ENCODE peak calls at places on chromosomes 3 and 15, in six cellular contexts. One of them, this sample, is unnamed.

GRCh38 chr15:63492541-63493077 is 11.8 kb upstream of the USP3 start:
- DNase-seq in CD8-positive, alpha-beta T cell: no peak
- DNase-seq in heart right ventricle: no peak
- DNase-seq in endodermal cell: no peak
- DNase-seq in psoas muscle: no peak
- DNase-seq in ascending aorta: no peak
- DNase-seq in this sample: no peak

GRCh38 chr15:68697711-68698690 is 119.2 kb downstream of the CORO2B start:
- DNase-seq in CD8-positive, alpha-beta T cell: no peak
- DNase-seq in heart right ventricle: no peak
- DNase-seq in endodermal cell: no peak
- DNase-seq in psoas muscle: no peak
- DNase-seq in ascending aorta: no peak
- DNase-seq in this sample: no peak

GRCh38 chr3:141644931-141645330 is 93.2 kb upstream of the RNF7 start:
- DNase-seq in CD8-positive, alpha-beta T cell: peak; percentile 32
- DNase-seq in heart right ventricle: peak; percentile 69
- DNase-seq in endodermal cell: peak; percentile 97
- DNase-seq in psoas muscle: peak; percentile 82
- DNase-seq in ascending aorta: peak; percentile 86
- DNase-seq in this sample: no peak

GRCh38 chr15:39640665-39641064 is 59.8 kb downstream of the THBS1 start:
- DNase-seq in CD8-positive, alpha-beta T cell: no peak
- DNase-seq in heart right ventricle: no peak
- DNase-seq in endodermal cell: no peak
- DNase-seq in psoas muscle: no peak
- DNase-seq in ascending aorta: no peak
- DNase-seq in this sample: no peak

GRCh38 chr3:11655188-11655928 is 11.6 kb upstream of the VGLL4 start:
- DNase-seq in CD8-positive, alpha-beta T cell: no peak
- DNase-seq in heart right ventricle: no peak
- DNase-seq in endodermal cell: peak; percentile 76
- DNase-seq in psoas muscle: no peak
- DNase-seq in ascending aorta: no peak
- DNase-seq in this sample: no peak

GRCh38 chr3:146093928-146094327 is 67.1 kb downstream of the PLOD2 start:
- DNase-seq in CD8-positive, alpha-beta T cell: no peak
- DNase-seq in heart right ventricle: no peak
- DNase-seq in endodermal cell: no peak
- DNase-seq in psoas muscle: no peak
- DNase-seq in ascending aorta: no peak
- DNase-seq in this sample: no peak

GRCh38 chr3:138188013-138188352 is 882 bp downstream of the ARMC8 start:
- DNase-seq in CD8-positive, alpha-beta T cell: no peak
- DNase-seq in heart right ventricle: no peak
- DNase-seq in endodermal cell: no peak
- DNase-seq in psoas muscle: no peak
- DNase-seq in ascending aorta: peak; percentile 74
- DNase-seq in this sample: no peak

GRCh38 chr15:58224068-58224467 is 85.9 kb downstream of the AQP9 start:
- DNase-seq in CD8-positive, alpha-beta T cell: no peak
- DNase-seq in heart right ventricle: peak; percentile 14
- DNase-seq in endodermal cell: no peak
- DNase-seq in psoas muscle: peak; percentile 70
- DNase-seq in ascending aorta: no peak
- DNase-seq in this sample: peak; percentile 19

GRCh38 chr3:147130461-147130860 is 275.9 kb downstream of the ZIC4 start:
- DNase-seq in CD8-positive, alpha-beta T cell: no peak
- DNase-seq in heart right ventricle: no peak
- DNase-seq in endodermal cell: no peak
- DNase-seq in psoas muscle: no peak
- DNase-seq in ascending aorta: no peak
- DNase-seq in this sample: no peak

GRCh38 chr3:37946531-37946889 is 44.1 kb upstream of the VILL start:
- DNase-seq in CD8-positive, alpha-beta T cell: no peak
- DNase-seq in heart right ventricle: no peak
- DNase-seq in endodermal cell: peak; percentile 39
- DNase-seq in psoas muscle: no peak
- DNase-seq in ascending aorta: no peak
- DNase-seq in this sample: no peak
- H3K27ac ChIP-seq in CD8-positive, alpha-beta T cell: no peak overlapping the region
- H3K27ac ChIP-seq in heart right ventricle: peak overlapping the region; percentile 46
- H3K27ac ChIP-seq in endodermal cell: peak overlapping the region; percentile 75
- H3K27ac ChIP-seq in psoas muscle: no peak overlapping the region
- H3K27ac ChIP-seq in ascending aorta: peak overlapping the region; percentile 61
- H3K27ac ChIP-seq in this sample: no peak overlapping the region

GRCh38 chr3:126209741-126210140 is 29.4 kb upstream of the ALDH1L1 start:
- DNase-seq in CD8-positive, alpha-beta T cell: no peak
- DNase-seq in heart right ventricle: no peak
- DNase-seq in endodermal cell: no peak
- DNase-seq in psoas muscle: no peak
- DNase-seq in ascending aorta: no peak
- DNase-seq in this sample: no peak
- H3K27ac ChIP-seq in CD8-positive, alpha-beta T cell: no peak overlapping the region
- H3K27ac ChIP-seq in heart right ventricle: no peak overlapping the region
- H3K27ac ChIP-seq in endodermal cell: no peak overlapping the region
- H3K27ac ChIP-seq in psoas muscle: no peak overlapping the region
- H3K27ac ChIP-seq in ascending aorta: peak overlapping the region; percentile 87
- H3K27ac ChIP-seq in this sample: no peak overlapping the region

GRCh38 chr3:8237893-8238292 is 263.7 kb upstream of the LMCD1 start:
- DNase-seq in CD8-positive, alpha-beta T cell: no peak
- DNase-seq in heart right ventricle: no peak
- DNase-seq in endodermal cell: no peak
- DNase-seq in psoas muscle: no peak
- DNase-seq in ascending aorta: no peak
- DNase-seq in this sample: no peak

GRCh38 chr3:8239095-8239494 is 262.5 kb upstream of the LMCD1 start:
- DNase-seq in CD8-positive, alpha-beta T cell: no peak
- DNase-seq in heart right ventricle: no peak
- DNase-seq in endodermal cell: no peak
- DNase-seq in psoas muscle: no peak
- DNase-seq in ascending aorta: no peak
- DNase-seq in this sample: no peak

GRCh38 chr3:8238434-8238833 is 263.2 kb upstream of the LMCD1 start:
- DNase-seq in CD8-positive, alpha-beta T cell: no peak
- DNase-seq in heart right ventricle: no peak
- DNase-seq in endodermal cell: no peak
- DNase-seq in psoas muscle: no peak
- DNase-seq in ascending aorta: no peak
- DNase-seq in this sample: no peak

GRCh38 chr3:8236264-8236663 is 265.4 kb upstream of the LMCD1 start:
- DNase-seq in CD8-positive, alpha-beta T cell: no peak
- DNase-seq in heart right ventricle: no peak
- DNase-seq in endodermal cell: no peak
- DNase-seq in psoas muscle: no peak
- DNase-seq in ascending aorta: no peak
- DNase-seq in this sample: no peak

DNA sequence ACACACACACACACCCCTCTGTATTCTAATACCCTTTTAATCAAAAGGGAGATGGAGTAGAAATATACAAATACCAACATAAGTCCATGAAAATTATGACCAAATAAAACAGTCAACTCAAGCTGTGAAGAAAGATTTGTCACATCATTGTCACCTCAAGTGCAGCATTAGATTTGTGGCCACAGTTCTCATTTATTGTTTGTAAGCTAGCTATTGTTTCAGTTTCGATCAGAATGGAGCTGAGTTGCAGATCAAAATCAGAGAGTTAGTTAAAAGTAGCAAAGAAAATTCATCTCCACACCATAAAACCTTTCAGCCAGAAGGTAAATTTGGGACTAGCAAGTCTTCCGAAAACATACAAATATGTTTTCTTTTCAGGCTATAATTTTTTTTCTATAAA is 267.7 kb upstream of the LMCD1 start:
- DNase-seq in CD8-positive, alpha-beta T cell: no peak
- DNase-seq in heart right ventricle: no peak
- DNase-seq in endodermal cell: no peak
- DNase-seq in psoas muscle: no peak
- DNase-seq in ascending aorta: no peak
- DNase-seq in this sample: no peak
- H3K27ac ChIP-seq in CD8-positive, alpha-beta T cell: no peak overlapping the region
- H3K27ac ChIP-seq in heart right ventricle: no peak overlapping the region
- H3K27ac ChIP-seq in endodermal cell: no peak overlapping the region
- H3K27ac ChIP-seq in psoas muscle: no peak overlapping the region
- H3K27ac ChIP-seq in ascending aorta: no peak overlapping the region
- H3K27ac ChIP-seq in this sample: no peak overlapping the region

DNA sequence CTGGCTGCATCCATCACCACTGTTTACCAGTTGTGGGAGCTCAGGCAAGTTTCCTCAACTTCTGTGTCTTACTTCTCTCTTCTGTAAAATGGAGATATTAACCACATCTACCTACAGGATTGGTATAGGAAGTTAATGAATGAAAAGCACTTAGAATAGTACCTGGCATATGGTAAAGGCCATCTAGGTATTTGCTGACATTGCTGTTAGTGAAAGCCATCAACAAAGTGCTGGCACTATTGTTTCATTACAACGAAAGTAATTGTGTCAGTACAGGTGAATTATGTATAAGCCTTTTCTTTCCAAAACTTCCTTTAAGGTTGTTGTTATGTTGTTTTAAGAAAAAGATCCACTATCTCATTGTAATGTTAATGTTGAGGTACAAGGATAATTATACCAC is 197.0 kb downstream of the NR1D2 start:
- DNase-seq in CD8-positive, alpha-beta T cell: no peak
- DNase-seq in heart right ventricle: no peak
- DNase-seq in endodermal cell: no peak
- DNase-seq in psoas muscle: no peak
- DNase-seq in ascending aorta: no peak
- DNase-seq in this sample: no peak
- H3K27ac ChIP-seq in CD8-positive, alpha-beta T cell: no peak overlapping the region
- H3K27ac ChIP-seq in heart right ventricle: no peak overlapping the region
- H3K27ac ChIP-seq in endodermal cell: no peak overlapping the region
- H3K27ac ChIP-seq in psoas muscle: no peak overlapping the region
- H3K27ac ChIP-seq in ascending aorta: no peak overlapping the region
- H3K27ac ChIP-seq in this sample: no peak overlapping the region

GRCh38 chr15:67105065-67105951 is 39.9 kb downstream of the SMAD3 start:
- DNase-seq in CD8-positive, alpha-beta T cell: no peak
- DNase-seq in heart right ventricle: no peak
- DNase-seq in endodermal cell: peak; percentile 67
- DNase-seq in psoas muscle: peak; percentile 71
- DNase-seq in ascending aorta: peak; percentile 93
- DNase-seq in this sample: no peak

GRCh38 chr15:67105991-67106763 is 40.8 kb downstream of the SMAD3 start:
- DNase-seq in CD8-positive, alpha-beta T cell: no peak
- DNase-seq in heart right ventricle: no peak
- DNase-seq in endodermal cell: no peak
- DNase-seq in psoas muscle: no peak
- DNase-seq in ascending aorta: no peak
- DNase-seq in this sample: no peak

GRCh38 chr15:67108122-67108871 is 42.9 kb downstream of the SMAD3 start:
- DNase-seq in CD8-positive, alpha-beta T cell: no peak
- DNase-seq in heart right ventricle: no peak
- DNase-seq in endodermal cell: no peak
- DNase-seq in psoas muscle: no peak
- DNase-seq in ascending aorta: no peak
- DNase-seq in this sample: no peak

GRCh38 chr15:67106764-67107013 is 41.3 kb downstream of the SMAD3 start:
- DNase-seq in CD8-positive, alpha-beta T cell: no peak
- DNase-seq in heart right ventricle: no peak
- DNase-seq in endodermal cell: no peak
- DNase-seq in psoas muscle: no peak
- DNase-seq in ascending aorta: no peak
- DNase-seq in this sample: no peak

GRCh38 chr15:67107014-67107812 is 41.8 kb downstream of the SMAD3 start:
- DNase-seq in CD8-positive, alpha-beta T cell: no peak
- DNase-seq in heart right ventricle: peak; percentile 52
- DNase-seq in endodermal cell: no peak
- DNase-seq in psoas muscle: peak; percentile 86
- DNase-seq in ascending aorta: peak; percentile 90
- DNase-seq in this sample: peak; percentile 25
- H3K27ac ChIP-seq in CD8-positive, alpha-beta T cell: no peak overlapping the region
- H3K27ac ChIP-seq in heart right ventricle: peak overlapping the region; percentile 80
- H3K27ac ChIP-seq in endodermal cell: no peak overlapping the region
- H3K27ac ChIP-seq in psoas muscle: peak overlapping the region; percentile 90
- H3K27ac ChIP-seq in ascending aorta: peak overlapping the region; percentile 85
- H3K27ac ChIP-seq in this sample: no peak overlapping the region

GRCh38 chr15:29682361-29682760 is 139.9 kb downstream of the TJP1 start:
- DNase-seq in CD8-positive, alpha-beta T cell: no peak
- DNase-seq in heart right ventricle: no peak
- DNase-seq in endodermal cell: no peak
- DNase-seq in psoas muscle: no peak
- DNase-seq in ascending aorta: peak; percentile 52
- DNase-seq in this sample: no peak
- H3K27ac ChIP-seq in CD8-positive, alpha-beta T cell: no peak overlapping the region
- H3K27ac ChIP-seq in heart right ventricle: no peak overlapping the region
- H3K27ac ChIP-seq in endodermal cell: no peak overlapping the region
- H3K27ac ChIP-seq in psoas muscle: no peak overlapping the region
- H3K27ac ChIP-seq in ascending aorta: no peak overlapping the region
- H3K27ac ChIP-seq in this sample: no peak overlapping the region

GRCh38 chr3:36932979-36933378 is 11.9 kb downstream of the TRANK1 start:
- DNase-seq in CD8-positive, alpha-beta T cell: no peak
- DNase-seq in heart right ventricle: no peak
- DNase-seq in endodermal cell: peak; percentile 50
- DNase-seq in psoas muscle: no peak
- DNase-seq in ascending aorta: no peak
- DNase-seq in this sample: no peak
- H3K27ac ChIP-seq in CD8-positive, alpha-beta T cell: no peak overlapping the region
- H3K27ac ChIP-seq in heart right ventricle: no peak overlapping the region
- H3K27ac ChIP-seq in endodermal cell: peak overlapping the region; percentile 93
- H3K27ac ChIP-seq in psoas muscle: no peak overlapping the region
- H3K27ac ChIP-seq in ascending aorta: no peak overlapping the region
- H3K27ac ChIP-seq in this sample: no peak overlapping the region

DNA sequence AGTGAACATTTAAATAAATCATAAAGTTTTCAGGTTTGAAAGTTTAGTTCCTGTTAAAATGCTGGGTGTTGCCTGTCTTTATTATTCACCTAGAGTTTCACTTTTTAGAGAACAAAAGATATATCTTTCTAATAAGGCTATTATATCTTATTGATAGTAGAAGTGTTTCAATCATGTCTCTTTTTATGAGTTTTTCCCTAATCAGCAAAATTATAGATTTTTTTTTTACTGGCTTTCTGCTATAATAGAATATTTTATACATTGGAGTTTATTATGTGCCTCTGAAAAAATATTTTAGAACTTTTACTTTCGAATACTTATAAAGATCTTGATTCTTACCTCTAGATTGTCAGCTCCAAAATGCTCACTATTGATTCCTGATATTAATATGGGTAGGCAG is 131.5 kb downstream of the BBX start:
- DNase-seq in CD8-positive, alpha-beta T cell: no peak
- DNase-seq in heart right ventricle: no peak
- DNase-seq in endodermal cell: no peak
- DNase-seq in psoas muscle: no peak
- DNase-seq in ascending aorta: no peak
- DNase-seq in this sample: no peak
- H3K27ac ChIP-seq in CD8-positive, alpha-beta T cell: no peak overlapping the region
- H3K27ac ChIP-seq in heart right ventricle: no peak overlapping the region
- H3K27ac ChIP-seq in endodermal cell: no peak overlapping the region
- H3K27ac ChIP-seq in psoas muscle: no peak overlapping the region
- H3K27ac ChIP-seq in ascending aorta: no peak overlapping the region
- H3K27ac ChIP-seq in this sample: no peak overlapping the region

GRCh38 chr3:186414735-186415419 is 52.8 kb upstream of the DGKG start:
- DNase-seq in CD8-positive, alpha-beta T cell: no peak
- DNase-seq in heart right ventricle: no peak
- DNase-seq in endodermal cell: no peak
- DNase-seq in psoas muscle: no peak
- DNase-seq in ascending aorta: peak; percentile 77
- DNase-seq in this sample: no peak
- H3K27ac ChIP-seq in CD8-positive, alpha-beta T cell: no peak overlapping the region
- H3K27ac ChIP-seq in heart right ventricle: no peak overlapping the region
- H3K27ac ChIP-seq in endodermal cell: no peak overlapping the region
- H3K27ac ChIP-seq in psoas muscle: no peak overlapping the region
- H3K27ac ChIP-seq in ascending aorta: peak overlapping the region; percentile 56
- H3K27ac ChIP-seq in this sample: no peak overlapping the region